ENCODE peak calls at places on chromosomes 4 and X, in four cellular contexts. O, V, K and A are unnamed samples.

GRCh38 chrX:88202149-88202548 is 544.9 kb upstream of the CPXCR1 start:
- DNase-seq in K (no peak), O (no peak), V (no peak), A (no peak)

GRCh38 chr4:786861-787300 is 39.0 kb downstream of the CPLX1 start:
- DNase-seq in K (no peak), O (no peak), V (no peak), A (no peak)

GRCh38 chrX:2823795-2824386 is 4.8 kb upstream of the GYG2 start:
- DNase-seq in V (no peak), O (no peak), K (no peak), A (no peak)

GRCh38 chr4:44256414-44256813 is 192.2 kb downstream of the KCTD8 start:
- DNase-seq in K (no peak), O (peak), V (no peak), A (peak)

GRCh38 chr4:25090516-25090915 is 59.8 kb upstream of the LGI2 start:
- DNase-seq in K (no peak), O (peak), V (no peak), A (no peak)

GRCh38 chr4:143256456-143256855 is 71.7 kb downstream of the USP38 start:
- DNase-seq in K (no peak), O (no peak), V (no peak), A (no peak)

GRCh38 chrX:14529288-14529989 is at the start of gene GLRA2:
- DNase-seq in V (no peak), O (peak), K (peak), A (peak)

GRCh38 chr4:90546114-90546513 is 418.9 kb downstream of the CCSER1 start:
- DNase-seq in O (peak), V (peak), K (no peak), A (no peak)

GRCh38 chr4:35604724-35605123 is 639.6 kb downstream of the ARAP2 start:
- DNase-seq in O (no peak), V (no peak), K (no peak), A (no peak)

GRCh38 chr4:109206610-109207009 is 95.8 kb downstream of the COL25A1 start:
- DNase-seq in V (no peak), K (no peak), O (peak), A (no peak)

GRCh38 chrX:49884290-49884862 is 5.1 kb downstream of the USP27X start:
- DNase-seq in K (peak), V (peak), O (peak), A (peak)

GRCh38 chrX:140500427-140500826 is 4.4 kb downstream of the SOX3 start:
- DNase-seq in K (no peak), O (no peak), V (no peak), A (no peak)

GRCh38 chr4:159111417-159111816 is 8.5 kb downstream of the RAPGEF2 start:
- DNase-seq in V (no peak), O (no peak), K (no peak), A (no peak)

GRCh38 chr4:143375326-143376073 is 38.8 kb downstream of the GAB1 start:
- DNase-seq in O (peak), V (peak), K (no peak), A (peak)

GRCh38 chrX:41333744-41333993 is 293 bp upstream of the DDX3X start:
- DNase-seq in K (peak), O (peak), V (peak), A (no peak)

GRCh38 chr4:48380583-48381167 is 39.3 kb downstream of the SLAIN2 start:
- DNase-seq in K (no peak), V (no peak), O (no peak), A (no peak)

GRCh38 chrX:2610246-2611170 is 80.6 kb upstream of the CD99 start:
- DNase-seq in O (peak), K (peak), V (no peak), A (no peak)

GRCh38 chr4:128068927-128069326 is 7.8 kb downstream of the LARP1B start:
- DNase-seq in O (peak), V (no peak), K (no peak), A (no peak)

GRCh38 chr4:145048817-145049216 is 49.2 kb downstream of the ANAPC10 start:
- DNase-seq in V (no peak), O (peak), K (no peak), A (no peak)

GRCh38 chr4:128812360-128812958 is 3.0 kb downstream of the JADE1 start:
- DNase-seq in V (peak), O (peak), K (peak), A (peak)

GRCh38 chr4:38562751-38563198 is 101.2 kb upstream of the KLF3 start:
- DNase-seq in K (peak), V (no peak), O (no peak), A (no peak)

GRCh38 chr4:168831919-168832745 is 177.9 kb downstream of the CBR4 start:
- DNase-seq in K (peak), V (peak), O (peak), A (no peak)

GRCh38 chrX:12174358-12174757 is 36.1 kb downstream of the FRMPD4 start:
- DNase-seq in O (peak), K (peak), V (no peak), A (no peak)

GRCh38 chr4:14646831-14647230 is 355.4 kb upstream of the CPEB2 start:
- DNase-seq in V (no peak), O (peak), K (no peak), A (no peak)

GRCh38 chr4:139367421-139368090 is 65.3 kb upstream of the NDUFC1 start:
- DNase-seq in K (peak), O (peak), V (no peak), A (no peak)